ENCODE peak calls at places on chromosome 22, in five cellular contexts. N is brain microvascular endothelial cell; F is mucosa of descending colon; Z is GM06990; P is CD8-positive, alpha-beta T cell. J is an unnamed sample.

GRCh38 chr22:25110596-25110845 is 89.1 kb upstream of the CRYBB3 start:
- DNase-seq in N (no peak), F (no peak), P (no peak), Z (no peak), J (no peak)

GRCh38 chr22:19991645-19992451 is 24.8 kb downstream of the ARVCF start:
- DNase-seq in N (no peak), Z (no peak), F (no peak), P (no peak), J (no peak)

GRCh38 chr22:44403166-44403565 is 90.4 kb upstream of the SHISAL1 start:
- DNase-seq in P (no peak), F (no peak), Z (no peak), N (no peak), J (no peak)

GRCh38 chr22:35910013-35910860 is 118.4 kb downstream of the RBFOX2 start:
- DNase-seq in Z (no peak), P (no peak), N (no peak), F (no peak), J (no peak)

GRCh38 chr22:26330971-26331625 is 98.0 kb upstream of the ASPHD2 start:
- DNase-seq in Z (no peak), P (peak), N (peak), F (peak), J (peak)

GRCh38 chr22:25702571-25703167 is 39.3 kb upstream of the MYO18B start:
- DNase-seq in Z (peak), P (no peak), N (peak), F (no peak), J (no peak)

GRCh38 chr22:46688949-46689348 is 49.1 kb downstream of the CERK start:
- DNase-seq in P (no peak), F (peak), N (no peak), Z (no peak), J (no peak)

GRCh38 chr22:20080776-20081654 is 974 bp downstream of the DGCR8 start:
- DNase-seq in P (no peak), F (peak), Z (peak), N (peak), J (peak)

GRCh38 chr22:43337946-43338345 is 5.2 kb downstream of the SCUBE1 start:
- DNase-seq in F (no peak), Z (no peak), N (no peak), P (no peak), J (no peak)

GRCh38 chr22:44719586-44720368 is 17.8 kb downstream of the PRR5 start:
- DNase-seq in Z (no peak), F (peak), P (no peak), N (no peak), J (no peak)

GRCh38 chr22:19937616-19938473 is 3.7 kb upstream of the COMT start:
- DNase-seq in Z (no peak), F (no peak), N (no peak), P (no peak), J (no peak)

GRCh38 chr22:47125603-47126002 is 363.2 kb downstream of the TBC1D22A start:
- DNase-seq in P (no peak), N (no peak), Z (no peak), F (no peak), J (peak)

GRCh38 chr22:36982136-36982535 is 37.1 kb downstream of the TST start:
- DNase-seq in N (no peak), F (no peak), Z (no peak), P (no peak), J (no peak)
- TF ChIP-seq CTCF in N (peak), F (no peak), Z (no peak), P (no peak), J (peak)

DNA sequence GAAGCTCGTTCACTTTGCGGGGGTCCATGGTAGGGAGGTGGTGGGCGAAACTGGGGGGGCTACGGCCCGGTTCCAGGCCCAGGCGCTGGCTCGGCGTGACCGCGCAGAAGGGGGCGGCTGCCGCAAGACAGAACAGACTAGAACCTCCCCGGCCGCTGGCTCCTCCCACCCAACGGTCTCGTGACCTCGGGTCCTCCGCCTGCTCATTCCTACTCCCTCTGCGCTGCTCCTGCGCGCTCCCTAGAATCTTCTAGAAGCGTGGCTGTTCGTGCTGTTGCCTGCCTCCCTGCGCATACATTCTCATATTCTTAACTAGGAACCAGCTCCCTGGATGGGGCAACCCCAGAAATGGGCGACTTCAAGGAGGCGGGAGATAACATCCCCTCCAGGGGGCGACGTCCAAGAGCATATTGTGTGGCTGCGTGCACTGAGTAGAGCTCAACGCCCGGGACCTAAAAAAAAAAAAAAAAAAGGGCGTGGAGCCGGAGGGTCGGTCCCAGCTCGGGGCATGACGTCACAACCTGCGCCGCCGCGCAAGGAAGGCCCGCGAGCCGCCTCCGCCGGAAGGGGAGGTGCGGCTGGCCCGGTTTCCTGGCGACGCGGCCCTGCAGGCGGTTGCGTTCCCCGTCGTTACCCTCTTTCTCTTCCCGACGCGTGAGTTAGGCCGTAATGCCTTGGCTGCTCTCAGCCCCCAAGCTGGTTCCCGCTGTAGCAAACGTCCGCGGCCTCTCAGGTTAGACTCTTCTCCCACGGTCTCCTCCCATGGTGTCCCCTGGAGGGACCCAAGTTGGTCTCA is at the start of the genes ST13 and XPNPEP3:
- DNase-seq in F (peak), P (peak), Z (peak), N (peak), J (peak)
- TF ChIP-seq CTCF in F (no peak), P (peak), Z (peak), N (peak), J (peak)

DNA sequence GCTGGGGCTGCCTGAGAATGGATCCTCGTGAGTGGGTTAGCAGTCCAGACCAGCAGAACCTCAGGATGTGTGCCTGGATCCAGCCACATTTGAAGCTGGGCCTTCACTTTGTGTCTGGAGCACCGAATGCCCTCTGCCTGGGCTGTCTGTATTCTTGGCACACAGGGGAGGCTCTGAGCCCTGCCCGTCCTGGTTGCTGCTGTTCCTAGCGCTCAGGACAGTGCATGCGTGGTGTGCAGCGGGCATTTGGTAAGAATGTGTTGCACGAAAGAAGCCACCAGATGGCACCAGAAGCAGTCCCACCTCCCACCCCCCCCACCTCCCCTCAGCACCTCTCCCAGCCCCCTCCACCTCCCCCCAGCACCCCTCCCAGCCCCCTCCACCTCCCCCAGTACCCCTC is 4.1 kb upstream of the MAPK11 start:
- DNase-seq in F (peak), N (peak), Z (no peak), P (peak), J (peak)
- TF ChIP-seq CTCF in F (no peak), N (peak), Z (peak), P (peak), J (no peak)

GRCh38 chr22:17418890-17419324 is 49.6 kb downstream of the CECR2 start:
- DNase-seq in F (no peak), P (no peak), Z (no peak), N (no peak), J (no peak)
- TF ChIP-seq CTCF in F (no peak), P (no peak), Z (no peak), N (no peak), J (no peak)

GRCh38 chr22:22702159-22702873 is 57.9 kb downstream of the GGTLC2 start:
- DNase-seq in Z (no peak), N (no peak), P (no peak), F (peak), J (no peak)
- TF ChIP-seq CTCF in Z (peak), N (peak), P (no peak), F (peak), J (no peak)

GRCh38 chr22:41237707-41238569 is 2.8 kb downstream of the CHADL start:
- DNase-seq in Z (peak), F (peak), N (no peak), P (peak), J (peak)
- TF ChIP-seq CTCF in Z (peak), F (peak), N (no peak), P (peak), J (peak)

GRCh38 chr22:17836977-17837742 is 62.9 kb upstream of the BID start:
- DNase-seq in N (no peak), F (no peak), P (no peak), Z (no peak), J (no peak)
- TF ChIP-seq CTCF in N (no peak), F (no peak), P (no peak), Z (no peak), J (no peak)

GRCh38 chr22:50146440-50147228 is 23.9 kb upstream of the PANX2 start:
- DNase-seq in N (peak), Z (no peak), F (peak), P (no peak), J (no peak)

GRCh38 chr22:50143096-50143495 is 27.4 kb upstream of the PANX2 start:
- DNase-seq in Z (no peak), N (no peak), F (no peak), P (no peak), J (no peak)

GRCh38 chr22:50141891-50142363 is 28.6 kb upstream of the PANX2 start:
- DNase-seq in N (no peak), P (no peak), Z (no peak), F (no peak), J (peak)

GRCh38 chr22:50145741-50146439 is 24.6 kb upstream of the PANX2 start:
- DNase-seq in F (no peak), N (no peak), P (no peak), Z (no peak), J (no peak)

GRCh38 chr22:50144005-50144614 is 26.4 kb upstream of the PANX2 start:
- DNase-seq in P (no peak), Z (no peak), N (no peak), F (no peak), J (no peak)
- TF ChIP-seq CTCF in P (no peak), Z (peak), N (no peak), F (no peak), J (no peak)

DNA sequence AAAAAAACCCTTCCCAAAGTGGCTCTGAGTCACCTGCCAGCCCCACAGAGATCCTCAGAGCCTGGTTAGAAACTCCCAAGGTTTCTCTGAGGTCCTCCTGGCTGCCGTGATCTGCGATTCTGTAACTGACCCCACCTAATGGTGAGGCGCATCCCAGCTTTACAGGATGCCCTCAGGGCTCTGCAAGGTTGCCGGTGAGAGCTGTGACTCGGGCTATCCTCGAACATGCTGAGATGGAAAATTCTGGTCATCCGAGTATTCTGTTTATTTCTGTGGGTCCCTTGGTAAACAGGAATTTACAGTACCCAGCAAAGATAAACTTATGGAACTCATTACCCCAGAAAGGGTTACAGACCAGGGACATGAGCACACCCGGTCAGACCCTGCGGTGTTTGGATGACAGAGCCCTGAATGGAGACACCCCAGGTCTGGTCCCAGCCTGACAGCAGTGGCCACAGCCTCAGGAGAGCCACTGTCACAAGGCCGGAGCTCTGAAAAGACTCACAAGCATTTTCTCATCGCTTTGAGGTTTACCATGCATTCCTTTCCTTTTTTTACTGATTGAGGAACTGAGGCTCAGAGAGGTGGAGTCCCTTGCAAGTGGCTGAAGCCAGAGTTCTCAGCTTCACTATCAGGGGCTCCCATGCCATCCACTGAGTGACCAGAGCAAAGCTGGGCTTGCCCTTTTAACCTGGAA is 22.2 kb downstream of the LIF start:
- DNase-seq in P (no peak), N (no peak), Z (no peak), F (no peak), J (no peak)
- TF ChIP-seq CTCF in P (no peak), N (peak), Z (no peak), F (no peak), J (no peak)